ENCODE peak calls at places on chromosomes 3 and 15, in seven cellular contexts. L is ovary, Y is colonic mucosa, W is fibroblast of lung, Z is psoas muscle, P is heart left ventricle, R is cardiac muscle cell. H is an unnamed sample.

GRCh38 chr3:67077656-67078055 is 79.5 kb downstream of the KBTBD8 start:
- DNase-seq in R (peak; percentile 25), W (peak; percentile 35), P (no peak), Z (no peak), Y (no peak), L (no peak), H (no peak)

GRCh38 chr3:15491143-15491542 is 30.4 kb downstream of the COLQ start:
- DNase-seq in Y (no peak), R (no peak), Z (no peak), W (no peak), P (no peak), L (no peak), H (no peak)

GRCh38 chr3:111577798-111578685 is 17.1 kb downstream of the ZBED2 start:
- DNase-seq in Y (no peak), Z (no peak), R (peak; percentile 75), W (peak; percentile 84), P (no peak), L (no peak), H (no peak)

GRCh38 chr3:12180218-12180617 is 21.5 kb upstream of the TIMP4 start:
- DNase-seq in R (peak; percentile 91), L (peak; percentile 58), P (peak; percentile 64), W (peak; percentile 88), Z (peak; percentile 35), Y (peak; percentile 63), H (no peak)

GRCh38 chr15:42608110-42608531 is 32.7 kb downstream of the STARD9 start:
- DNase-seq in W (peak; percentile 75), R (peak; percentile 34), L (no peak), Y (no peak), P (peak; percentile 25), Z (no peak), H (peak; percentile 7)

GRCh38 chr15:99447497-99448371 is 118.0 kb upstream of the MEF2A start:
- DNase-seq in R (peak; percentile 59), W (no peak), Z (no peak), L (peak; percentile 47), P (peak; percentile 18), Y (peak; percentile 10), H (no peak)

GRCh38 chr3:163547045-163547692 is 1531.1 kb downstream of the SI start:
- DNase-seq in Y (no peak), L (no peak), R (no peak), W (no peak), P (no peak), Z (no peak), H (no peak)

GRCh38 chr3:108448593-108448992 is 61.8 kb downstream of the MYH15 start:
- DNase-seq in P (no peak), R (no peak), L (no peak), Z (no peak), Y (no peak), W (no peak), H (no peak)

GRCh38 chr3:55868347-55868746 is 381.2 kb upstream of the WNT5A start:
- DNase-seq in L (no peak), Y (no peak), P (no peak), W (no peak), Z (no peak), R (no peak), H (no peak)

GRCh38 chr3:170257145-170257544 is 34.9 kb downstream of the PRKCI start:
- DNase-seq in W (no peak), R (no peak), L (no peak), Y (no peak), Z (no peak), P (no peak), H (no peak)

GRCh38 chr3:21159565-21159950 is 591.5 kb downstream of the ZNF385D start:
- DNase-seq in Y (no peak), L (no peak), P (no peak), W (peak; percentile 2), Z (no peak), R (no peak), H (no peak)

GRCh38 chr3:124387008-124387407 is 343.2 kb upstream of the UMPS start:
- DNase-seq in Y (no peak), L (no peak), W (no peak), Z (no peak), R (no peak), P (no peak), H (no peak)

GRCh38 chr3:8854656-8855055 is 85.2 kb upstream of the OXTR start:
- DNase-seq in W (peak; percentile 81), P (no peak), Y (no peak), Z (no peak), L (no peak), R (no peak), H (no peak)

GRCh38 chr15:90818251-90819210 is 49.9 kb upstream of the FURIN start:
- DNase-seq in Y (peak; percentile 22), L (no peak), P (no peak), W (no peak), R (peak; percentile 21), Z (no peak), H (no peak)

GRCh38 chr3:115704661-115705338 is 81.5 kb downstream of the GAP43 start:
- DNase-seq in Y (no peak), Z (no peak), P (no peak), R (peak; percentile 24), W (peak; percentile 67), L (no peak), H (no peak)

GRCh38 chr3:3177861-3178497 is 1.5 kb downstream of the CRBN start:
- DNase-seq in L (no peak), Z (no peak), Y (no peak), R (peak; percentile 21), W (peak; percentile 19), P (no peak), H (no peak)

GRCh38 chr3:32969656-32970055 is 18.2 kb downstream of the CCR4 start:
- DNase-seq in L (no peak), Y (peak; percentile 31), Z (no peak), P (no peak), W (no peak), R (no peak), H (no peak)

GRCh38 chr3:171376125-171376947 is 83.9 kb downstream of the TNIK start:
- DNase-seq in W (peak; percentile 53), Z (no peak), P (no peak), Y (no peak), R (peak; percentile 79), L (no peak), H (no peak)

GRCh38 chr3:111910806-111911205 is 51.7 kb downstream of the PHLDB2 start:
- DNase-seq in Z (no peak), L (no peak), W (peak; percentile 97), Y (no peak), R (peak; percentile 92), P (no peak), H (no peak)

GRCh38 chr3:73351423-73352071 is 273.2 kb downstream of the PDZRN3 start:
- DNase-seq in L (no peak), W (peak; percentile 5), Y (no peak), R (peak; percentile 26), Z (no peak), P (peak; percentile 69), H (no peak)
- H3K27ac ChIP-seq in L (no peak overlapping the region), W (no peak overlapping the region), Y (no peak overlapping the region), R (no peak overlapping the region), Z (no peak overlapping the region), P (peak overlapping the region; percentile 57), H (no peak overlapping the region)

GRCh38 chr3:42164635-42165034 is 73.5 kb downstream of the TRAK1 start:
- DNase-seq in R (no peak), Z (no peak), Y (no peak), W (no peak), L (no peak), P (no peak), H (no peak)
- H3K4me1 ChIP-seq in R (peaks cover 5% of the 10 kb centered on the region), Z (peaks cover 66% of the 10 kb centered on the region), Y (peaks cover 21% of the 10 kb centered on the region), W (peaks cover 6% of the 10 kb centered on the region), L (peaks cover 5% of the 10 kb centered on the region), P (peaks cover 10% of the 10 kb centered on the region), H (peaks cover 2% of the 10 kb centered on the region)

GRCh38 chr3:53238881-53239280 is 16.9 kb downstream of the TKT start:
- DNase-seq in Z (no peak), W (no peak), P (no peak), R (no peak), L (no peak), Y (no peak), H (no peak)
- H3K27ac ChIP-seq in Z (no peak overlapping the region), W (peak overlapping the region; percentile 52), P (no peak overlapping the region), R (no peak overlapping the region), L (no peak overlapping the region), Y (peak overlapping the region; percentile 87), H (no peak overlapping the region)

DNA sequence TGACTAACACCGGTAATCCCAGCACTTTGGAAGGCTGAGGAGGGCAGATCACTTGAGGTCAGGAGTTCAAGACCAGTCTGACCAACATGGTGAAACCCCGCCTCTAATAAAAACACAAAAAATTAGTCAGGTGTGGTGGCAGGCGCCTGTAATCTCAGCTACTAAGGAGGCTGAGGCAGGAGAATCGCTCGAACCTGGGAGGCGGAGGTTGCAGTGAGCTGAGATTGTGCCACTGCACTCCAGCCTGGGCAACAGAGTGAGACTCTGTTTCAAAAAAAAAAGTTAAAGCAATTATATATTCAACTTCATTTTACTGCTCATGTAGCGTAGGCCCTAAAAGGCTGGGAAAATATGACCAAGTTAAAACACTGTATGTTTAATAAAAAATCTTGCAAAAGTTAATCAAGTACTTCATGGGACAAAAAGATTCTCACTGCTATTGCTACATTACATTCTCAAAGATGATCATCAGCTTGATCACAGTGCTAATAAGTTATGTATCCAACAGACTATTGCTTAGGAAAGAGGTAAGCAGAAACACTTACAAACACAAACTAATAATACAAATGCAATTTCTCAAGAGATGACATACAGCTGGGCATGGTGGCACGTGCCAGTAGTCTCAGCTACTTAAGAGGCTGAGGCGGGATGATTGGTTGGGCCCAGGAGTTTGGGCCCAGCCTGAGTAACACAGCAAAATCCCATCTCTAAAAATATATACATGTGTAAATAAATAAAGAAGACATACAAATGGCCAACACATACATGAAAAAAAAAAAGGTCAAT is 2.7 kb downstream of the COPS2 start:
- DNase-seq in P (no peak), Z (no peak), L (no peak), W (no peak), Y (no peak), R (no peak), H (no peak)
- H3K4me1 ChIP-seq in P (no peaks in the 10 kb centered on the region), Z (peaks cover 44% of the 10 kb centered on the region), L (peaks cover 2% of the 10 kb centered on the region), W (no peaks in the 10 kb centered on the region), Y (peaks cover 7% of the 10 kb centered on the region), R (peaks cover 12% of the 10 kb centered on the region), H (peaks cover 13% of the 10 kb centered on the region)

GRCh38 chr3:122403489-122403888 is 12.4 kb downstream of the WDR5B start:
- DNase-seq in Y (no peak), P (no peak), R (no peak), L (no peak), W (peak; percentile 93), Z (no peak), H (no peak)
- H3K27ac ChIP-seq in Y (no peak overlapping the region), P (no peak overlapping the region), R (no peak overlapping the region), L (no peak overlapping the region), W (no peak overlapping the region), Z (peak overlapping the region; percentile 93), H (no peak overlapping the region)

GRCh38 chr15:101133751-101134261 is 118.0 kb downstream of the CHSY1 start:
- DNase-seq in Z (no peak), L (no peak), W (no peak), P (no peak), R (no peak), Y (no peak), H (no peak)
- H3K4me1 ChIP-seq in Z (no peaks in the 10 kb centered on the region), L (no peaks in the 10 kb centered on the region), W (peaks cover 2% of the 10 kb centered on the region), P (no peaks in the 10 kb centered on the region), R (peaks cover 15% of the 10 kb centered on the region), Y (no peaks in the 10 kb centered on the region), H (no peaks in the 10 kb centered on the region)

H was measured in effector memory CD4-positive, alpha-beta T cell.